ENCODE peak calls at places on chromosome 2, in four cellular contexts. G is T-helper 2 cell, Q is RWPE1, S is RCC 7860. U is an unnamed sample.

GRCh38 chr2:240423788-240424191 is 11.7 kb upstream of the GPC1 start:
- DNase-seq in G (no peak), Q (no peak), S (no peak), U (no peak)

GRCh38 chr2:132670961-132671781 is 1.2 kb upstream of the LYPD1 start:
- DNase-seq in G (no peak), Q (peak), S (peak), U (no peak)

GRCh38 chr2:1314254-1314653 is 99.0 kb upstream of the TPO start:
- DNase-seq in G (no peak), Q (no peak), S (no peak), U (no peak)

GRCh38 chr2:79511320-79511951 is 1.4 kb upstream of the CTNNA2 start:
- DNase-seq in G (no peak), Q (peak), S (no peak), U (peak)

GRCh38 chr2:131043199-131044077 is 49.8 kb downstream of the FAM168B start:
- DNase-seq in G (no peak), Q (no peak), S (no peak), U (no peak)

GRCh38 chr2:168935810-168936581 is 34.9 kb downstream of the G6PC2 start:
- DNase-seq in G (no peak), Q (peak), S (no peak), U (peak)

GRCh38 chr2:21966139-21966538 is 842.4 kb downstream of the TDRD15 start:
- DNase-seq in G (no peak), Q (no peak), S (no peak), U (no peak)

GRCh38 chr2:70044290-70045040 is 42.8 kb upstream of the PCBP1 start:
- DNase-seq in G (no peak), Q (no peak), S (no peak), U (no peak)

GRCh38 chr2:44959855-44960254 is 18.4 kb downstream of the SIX3 start:
- DNase-seq in G (no peak), Q (no peak), S (no peak), U (no peak)

GRCh38 chr2:189260361-189260761 is 80.8 kb upstream of the COL5A2 start:
- DNase-seq in G (no peak), Q (no peak), S (no peak), U (no peak)

U was measured in K562.